ENCODE peak calls at places on chromosomes 4 and X, in nine cellular contexts. W, K, R, I, N, U, T, B and J are unnamed samples.

GRCh38 chr4:38313175-38313574 is 350.8 kb upstream of the KLF3 start:
- DNase-seq in W (no peak), K (no peak), R (no peak), I (no peak), N (no peak), U (no peak), T (peak), B (no peak), J (no peak)

GRCh38 chr4:55249476-55249875 is 96.6 kb upstream of the SRD5A3 start:
- DNase-seq in W (no peak), K (no peak), R (no peak), I (no peak), N (no peak), U (no peak), T (no peak), B (no peak), J (no peak)

GRCh38 chr4:22496165-22496813 is 19.6 kb downstream of the ADGRA3 start:
- DNase-seq in W (no peak), K (no peak), R (no peak), I (no peak), N (no peak), U (no peak), T (no peak), B (no peak), J (no peak)

GRCh38 chrX:124426824-124427223 is 80.5 kb downstream of the SH2D1A start:
- DNase-seq in W (no peak), K (no peak), R (no peak), I (no peak), N (no peak), U (no peak), T (no peak), B (no peak), J (no peak)

GRCh38 chr4:186158021-186158859 is 33.1 kb upstream of the CYP4V2 start:
- DNase-seq in W (no peak), K (no peak), R (no peak), I (no peak), N (no peak), U (no peak), T (no peak), B (no peak), J (no peak)

GRCh38 chr4:112766422-112766821 is 129.5 kb downstream of the LARP7 start:
- DNase-seq in W (no peak), K (no peak), R (no peak), I (peak), N (peak), U (peak), T (no peak), B (no peak), J (no peak)

GRCh38 chrX:41452565-41452964 is 5.4 kb downstream of the NYX start:
- DNase-seq in W (no peak), K (no peak), R (no peak), I (no peak), N (no peak), U (no peak), T (no peak), B (no peak), J (no peak)

GRCh38 chr4:173231916-173232315 is 63.3 kb downstream of the GALNT7 start:
- DNase-seq in W (no peak), K (no peak), R (no peak), I (no peak), N (no peak), U (no peak), T (no peak), B (no peak), J (no peak)

GRCh38 chr4:146333187-146333894 is 119.0 kb downstream of the REELD1 start:
- DNase-seq in W (no peak), K (no peak), R (no peak), I (no peak), N (peak), U (peak), T (no peak), B (no peak), J (peak)

GRCh38 chr4:99458911-99459447 is 23.8 kb upstream of the ADH7 start:
- DNase-seq in W (no peak), K (no peak), R (no peak), I (no peak), N (no peak), U (no peak), T (no peak), B (no peak), J (no peak)

GRCh38 chr4:112765317-112765989 is 128.5 kb downstream of the LARP7 start:
- DNase-seq in W (no peak), K (no peak), R (no peak), I (no peak), N (peak), U (peak), T (no peak), B (no peak), J (no peak)

GRCh38 chr4:54015421-54016065 is 48.9 kb downstream of the CHIC2 start:
- DNase-seq in W (no peak), K (no peak), R (no peak), I (no peak), N (no peak), U (no peak), T (no peak), B (no peak), J (no peak)

GRCh38 chrX:151397741-151398070 is 700 bp downstream of the VMA21 start:
- DNase-seq in W (no peak), K (no peak), R (no peak), I (no peak), N (no peak), U (no peak), T (no peak), B (no peak), J (no peak)

GRCh38 chr4:98610926-98611325 is 47.5 kb downstream of the TSPAN5 start:
- DNase-seq in W (no peak), K (no peak), R (no peak), I (no peak), N (no peak), U (no peak), T (no peak), B (no peak), J (no peak)